ENCODE peak calls at places on chromosomes 3 and 15, in eight cellular contexts. E, Q, W, P, I, S, D and N are unnamed samples. For H3K36me3, the result is how much of the 10 kb centered on the place peaks cover.

GRCh38 chr15:72866086-72866646 is 82.6 kb upstream of the ADPGK start:
- DNase-seq in E (peak), Q (no peak), W (no peak), P (peak), I (no peak), S (peak), D (no peak), N (no peak)

GRCh38 chr3:105334138-105334882 is 32.4 kb upstream of the ALCAM start:
- DNase-seq in E (peak), Q (peak), W (no peak), P (peak), I (peak), S (peak), D (no peak), N (no peak)

GRCh38 chr3:29639621-29640290 is 358.9 kb downstream of the RBMS3 start:
- DNase-seq in E (peak), Q (peak), W (peak), P (no peak), I (peak), S (no peak), D (no peak), N (no peak)

GRCh38 chr3:98893740-98894139 is 7.8 kb downstream of the DCBLD2 start:
- DNase-seq in E (peak), Q (peak), W (peak), P (no peak), I (peak), S (no peak), D (no peak), N (no peak)

GRCh38 chr3:64266065-64266874 is 41.0 kb upstream of the PRICKLE2 start:
- DNase-seq in E (peak), Q (peak), W (no peak), P (peak), I (peak), S (peak), D (no peak), N (no peak)

GRCh38 chr3:72523409-72524172 is 324.7 kb downstream of the SHQ1 start:
- DNase-seq in E (no peak), Q (no peak), W (peak), P (peak), I (no peak), S (no peak), D (no peak), N (no peak)

GRCh38 chr3:73365756-73366397 is 258.9 kb downstream of the PDZRN3 start:
- DNase-seq in E (peak), Q (peak), W (no peak), P (no peak), I (peak), S (no peak), D (no peak), N (peak)

GRCh38 chr3:20054549-20054987 is 14.3 kb downstream of the KAT2B start:
- DNase-seq in E (peak), Q (peak), W (no peak), P (peak), I (peak), S (peak), D (peak), N (peak)

GRCh38 chr3:128060473-128061381 is 8.5 kb downstream of the SEC61A1 start:
- DNase-seq in E (peak), Q (peak), W (no peak), P (peak), I (peak), S (peak), D (no peak), N (no peak)

GRCh38 chr3:52880474-52880873 is 16.9 kb downstream of the STIMATE start:
- DNase-seq in E (no peak), Q (no peak), W (no peak), P (no peak), I (no peak), S (no peak), D (no peak), N (no peak)

GRCh38 chr3:170367797-170368196 is 10.3 kb downstream of the SKIL start:
- DNase-seq in E (no peak), Q (no peak), W (no peak), P (no peak), I (no peak), S (no peak), D (no peak), N (no peak)

GRCh38 chr15:51380999-51381806 is 39.7 kb downstream of the GLDN start:
- DNase-seq in E (peak), Q (peak), W (peak), P (peak), I (peak), S (peak), D (peak), N (no peak)

GRCh38 chr3:43647331-43648166 is 25.7 kb upstream of the ANO10 start:
- DNase-seq in E (peak), Q (no peak), W (peak), P (no peak), I (no peak), S (no peak), D (no peak), N (no peak)
- H3K36me3 ChIP-seq in E (under half), Q (under half), W (under half), P (under half), I (under half), S (under half), D (under half), N (under half)

DNA sequence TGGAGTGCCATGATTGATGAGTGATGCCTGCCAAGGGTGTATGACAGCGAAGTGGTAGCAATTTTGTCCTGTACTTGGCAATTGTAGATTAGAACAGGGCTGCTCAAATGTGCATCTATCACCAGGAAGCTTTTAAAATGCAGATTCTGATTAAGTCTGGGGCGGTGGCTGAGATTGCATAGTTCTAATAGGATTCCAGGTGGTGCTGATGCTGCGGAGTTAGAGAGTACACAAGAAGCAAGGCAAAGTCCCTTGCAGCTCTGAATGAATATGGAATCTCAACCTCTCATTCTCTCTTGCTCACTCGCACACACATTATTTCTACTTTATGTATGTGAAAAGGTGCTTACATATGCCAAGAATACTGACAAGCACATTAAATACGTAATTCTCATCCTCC is 670.4 kb downstream of the FHIT start:
- DNase-seq in E (no peak), Q (no peak), W (no peak), P (no peak), I (no peak), S (no peak), D (no peak), N (no peak)
- H3K9ac ChIP-seq in E (no peak), Q (no peak), W (no peak), P (no peak), I (no peak), S (no peak), D (no peak), N (no peak)

GRCh38 chr3:131393868-131394267 is 12.3 kb downstream of the NUDT16 start:
- DNase-seq in E (peak), Q (no peak), W (no peak), P (no peak), I (no peak), S (no peak), D (no peak), N (no peak)
- H3K36me3 ChIP-seq in E (under half), Q (under half), W (under half), P (under half), I (under half), S (under half), D (under half), N (under half)

GRCh38 chr15:34713635-34714034 is 41.2 kb downstream of the GJD2 start:
- DNase-seq in E (no peak), Q (no peak), W (no peak), P (no peak), I (no peak), S (no peak), D (no peak), N (no peak)

GRCh38 chr15:34714476-34715121 is 40.2 kb downstream of the GJD2 start:
- DNase-seq in E (no peak), Q (no peak), W (no peak), P (no peak), I (no peak), S (no peak), D (no peak), N (no peak)

GRCh38 chr15:34708422-34708821 is 46.4 kb downstream of the GJD2 start:
- DNase-seq in E (peak), Q (peak), W (peak), P (peak), I (peak), S (peak), D (peak), N (no peak)

GRCh38 chr15:34709866-34710265 is 44.9 kb downstream of the GJD2 start:
- DNase-seq in E (peak), Q (peak), W (no peak), P (peak), I (peak), S (no peak), D (no peak), N (no peak)
- H3K9ac ChIP-seq in E (peak), Q (no peak), W (no peak), P (no peak), I (no peak), S (no peak), D (no peak), N (no peak)

GRCh38 chr3:68009865-68010264 is 355.5 kb upstream of the SUCLG2 start:
- DNase-seq in E (no peak), Q (no peak), W (no peak), P (no peak), I (no peak), S (no peak), D (no peak), N (no peak)
- H3K36me3 ChIP-seq in E (under half), Q (under half), W (under half), P (under half), I (under half), S (under half), D (under half), N (under half)